ENCODE peak calls at places on chromosomes 12 and 14, in five cellular contexts. One of them, this sample, is unnamed.
A peak's percentile ranks its signal among the peaks of the same experiment; 100 is the strongest.

GRCh38 chr14:93132472-93133065 is 16.8 kb upstream of the ITPK1 start:
- DNase-seq in HL-60: peak; percentile 57
- DNase-seq in H9: peak; percentile 51
- DNase-seq in transverse colon: no peak
- DNase-seq in SJSA1: no peak
- DNase-seq in this sample: no peak

GRCh38 chr14:28608438-28608837 is 158.1 kb upstream of the FOXG1 start:
- DNase-seq in H9: no peak
- DNase-seq in transverse colon: no peak
- DNase-seq in HL-60: no peak
- DNase-seq in SJSA1: no peak
- DNase-seq in this sample: no peak

GRCh38 chr12:99154264-99154982 is 493.1 kb upstream of the GARIN6 start:
- DNase-seq in HL-60: no peak
- DNase-seq in transverse colon: no peak
- DNase-seq in H9: peak; percentile 30
- DNase-seq in SJSA1: no peak
- DNase-seq in this sample: no peak

GRCh38 chr12:70197362-70197744 is 45.9 kb upstream of the CNOT2 start:
- DNase-seq in transverse colon: no peak
- DNase-seq in SJSA1: no peak
- DNase-seq in H9: no peak
- DNase-seq in HL-60: no peak
- DNase-seq in this sample: no peak

GRCh38 chr12:126898562-126898961 is 1368.4 kb upstream of the TMEM132C start:
- DNase-seq in transverse colon: no peak
- DNase-seq in SJSA1: no peak
- DNase-seq in H9: no peak
- DNase-seq in HL-60: no peak
- DNase-seq in this sample: no peak

GRCh38 chr14:100297320-100298300 is 8.6 kb downstream of the SLC25A29 start:
- DNase-seq in H9: no peak
- DNase-seq in transverse colon: peak; percentile 72
- DNase-seq in SJSA1: no peak
- DNase-seq in HL-60: peak; percentile 89
- DNase-seq in this sample: no peak

GRCh38 chr14:54322668-54323380 is 74.0 kb upstream of the CDKN3 start:
- DNase-seq in HL-60: no peak
- DNase-seq in transverse colon: no peak
- DNase-seq in SJSA1: no peak
- DNase-seq in H9: no peak
- DNase-seq in this sample: no peak

GRCh38 chr14:101813171-101813759 is 51.8 kb downstream of the PPP2R5C start:
- DNase-seq in H9: no peak
- DNase-seq in transverse colon: peak; percentile 47
- DNase-seq in SJSA1: no peak
- DNase-seq in HL-60: no peak
- DNase-seq in this sample: no peak

GRCh38 chr12:97513921-97514320 is 51.3 kb downstream of the RMST start:
- DNase-seq in SJSA1: no peak
- DNase-seq in HL-60: no peak
- DNase-seq in transverse colon: no peak
- DNase-seq in H9: no peak
- DNase-seq in this sample: no peak

GRCh38 chr12:108729612-108730336 is 1.5 kb downstream of the CORO1C start:
- DNase-seq in HL-60: no peak
- DNase-seq in SJSA1: peak; percentile 57
- DNase-seq in H9: peak; percentile 10
- DNase-seq in transverse colon: no peak
- DNase-seq in this sample: no peak

GRCh38 chr12:83462419-83462818 is 775.7 kb downstream of the TMTC2 start:
- DNase-seq in HL-60: no peak
- DNase-seq in H9: no peak
- DNase-seq in SJSA1: no peak
- DNase-seq in transverse colon: no peak
- DNase-seq in this sample: no peak

GRCh38 chr12:77667101-77667500 is 163.6 kb upstream of the NAV3 start:
- DNase-seq in HL-60: no peak
- DNase-seq in transverse colon: no peak
- DNase-seq in SJSA1: peak; percentile 88
- DNase-seq in H9: no peak
- DNase-seq in this sample: no peak

GRCh38 chr14:49867831-49868719 is 15.5 kb upstream of the NEMF start:
- DNase-seq in transverse colon: peak; percentile 99
- DNase-seq in HL-60: peak; percentile 98
- DNase-seq in SJSA1: peak; percentile 97
- DNase-seq in H9: peak; percentile 97
- DNase-seq in this sample: peak; percentile 86

GRCh38 chr14:93135399-93135798 is 19.7 kb upstream of the ITPK1 start:
- DNase-seq in SJSA1: no peak
- DNase-seq in HL-60: no peak
- DNase-seq in transverse colon: no peak
- DNase-seq in H9: no peak
- DNase-seq in this sample: no peak

GRCh38 chr12:74722709-74723108 is 185.1 kb downstream of the ATXN7L3B start:
- DNase-seq in transverse colon: no peak
- DNase-seq in HL-60: no peak
- DNase-seq in SJSA1: no peak
- DNase-seq in H9: no peak
- DNase-seq in this sample: no peak

GRCh38 chr14:35234007-35234406 is 58.2 kb upstream of the PSMA6 start:
- DNase-seq in transverse colon: no peak
- DNase-seq in H9: no peak
- DNase-seq in SJSA1: no peak
- DNase-seq in HL-60: no peak
- DNase-seq in this sample: no peak

GRCh38 chr12:107439101-107439738 is 246.4 kb upstream of the PWP1 start:
- DNase-seq in transverse colon: no peak
- DNase-seq in HL-60: no peak
- DNase-seq in H9: no peak
- DNase-seq in SJSA1: peak; percentile 66
- DNase-seq in this sample: no peak

GRCh38 chr14:60508363-60508706 is 611 bp upstream of the SIX6 start:
- DNase-seq in HL-60: no peak
- DNase-seq in H9: no peak
- DNase-seq in transverse colon: no peak
- DNase-seq in SJSA1: no peak
- DNase-seq in this sample: no peak

GRCh38 chr14:102867826-102868580 is 54.5 kb upstream of the AMN start:
- DNase-seq in transverse colon: peak; percentile 79
- DNase-seq in H9: no peak
- DNase-seq in SJSA1: no peak
- DNase-seq in HL-60: no peak
- DNase-seq in this sample: no peak

GRCh38 chr12:26113194-26113654 is 11.6 kb downstream of the BHLHE41 start:
- DNase-seq in SJSA1: no peak
- DNase-seq in H9: no peak
- DNase-seq in HL-60: no peak
- DNase-seq in transverse colon: no peak
- DNase-seq in this sample: no peak

GRCh38 chr12:76025601-76026575 is 5.7 kb downstream of the PHLDA1 start:
- DNase-seq in HL-60: no peak
- DNase-seq in transverse colon: no peak
- DNase-seq in SJSA1: no peak
- DNase-seq in H9: no peak
- DNase-seq in this sample: no peak

GRCh38 chr12:6047249-6048227 is 76.9 kb downstream of the VWF start:
- DNase-seq in H9: no peak
- DNase-seq in HL-60: no peak
- DNase-seq in SJSA1: no peak
- DNase-seq in transverse colon: no peak
- DNase-seq in this sample: no peak

GRCh38 chr12:57430117-57430930 is 519 bp downstream of the R3HDM2 start:
- DNase-seq in transverse colon: no peak
- DNase-seq in H9: peak; percentile 67
- DNase-seq in HL-60: peak; percentile 40
- DNase-seq in SJSA1: peak; percentile 85
- DNase-seq in this sample: no peak

GRCh38 chr14:39682563-39682962 is 250.3 kb upstream of the FBXO33 start:
- DNase-seq in H9: no peak
- DNase-seq in transverse colon: no peak
- DNase-seq in SJSA1: no peak
- DNase-seq in HL-60: no peak
- DNase-seq in this sample: no peak

GRCh38 chr12:124381454-124382207 is 86.7 kb downstream of the RFLNA start:
- DNase-seq in H9: no peak
- DNase-seq in SJSA1: peak; percentile 76
- DNase-seq in HL-60: peak; percentile 52
- DNase-seq in transverse colon: peak; percentile 90
- DNase-seq in this sample: no peak

GRCh38 chr12:53265783-53266182 is 2.3 kb upstream of the ESPL1 start:
- DNase-seq in SJSA1: no peak
- DNase-seq in HL-60: no peak
- DNase-seq in H9: no peak
- DNase-seq in transverse colon: no peak
- DNase-seq in this sample: no peak

GRCh38 chr12:130688027-130688778 is 27.9 kb downstream of the RIMBP2 start:
- DNase-seq in transverse colon: no peak
- DNase-seq in HL-60: no peak
- DNase-seq in SJSA1: no peak
- DNase-seq in H9: no peak
- DNase-seq in this sample: no peak

DNA sequence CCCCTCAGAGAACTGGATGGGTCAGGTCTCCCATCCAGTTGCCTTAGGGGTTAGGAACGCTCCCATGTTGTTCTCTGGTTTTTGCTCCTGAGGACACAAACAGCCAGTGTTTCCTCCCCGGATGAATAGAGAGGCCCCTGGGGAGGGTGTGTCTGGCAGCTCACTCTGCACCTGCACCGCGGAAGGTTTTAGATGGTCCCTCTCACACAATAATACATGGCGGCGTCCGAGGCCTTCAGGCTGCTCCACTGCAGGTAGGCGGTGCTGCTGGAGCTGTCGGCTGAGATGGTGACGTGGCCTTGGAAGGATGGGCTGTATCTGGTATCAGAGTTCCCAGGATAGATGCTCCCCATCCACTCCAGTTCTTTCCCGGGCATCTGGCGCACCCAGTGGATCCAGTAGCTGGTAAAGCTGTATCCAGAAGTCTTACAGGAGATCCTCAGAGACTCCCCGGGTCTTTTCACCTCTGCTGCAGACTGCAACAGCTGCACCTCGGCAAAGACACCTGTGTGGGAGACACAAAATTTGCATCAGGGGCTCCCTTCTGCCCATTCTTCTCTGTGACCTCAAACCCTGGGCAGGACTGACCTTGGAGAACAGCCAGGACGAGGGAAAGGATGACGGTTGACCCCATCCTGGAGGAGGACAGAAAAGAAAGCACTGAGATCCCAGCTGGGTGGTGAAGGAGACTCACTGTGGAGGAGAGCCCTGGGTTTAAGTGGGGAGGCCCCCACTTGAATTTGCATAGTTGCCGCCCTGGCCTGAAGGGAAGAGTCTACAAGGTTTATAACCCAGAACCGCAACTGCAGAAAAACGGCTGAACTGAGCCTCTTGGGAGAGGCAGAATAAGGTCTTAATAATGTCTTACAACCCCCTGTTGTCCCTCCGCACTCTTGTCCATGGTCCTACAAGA is 1324.8 kb downstream of the TMEM121 start:
- DNase-seq in H9: no peak
- DNase-seq in HL-60: no peak
- DNase-seq in transverse colon: peak; percentile 24
- DNase-seq in SJSA1: no peak
- DNase-seq in this sample: no peak
- H3K27ac ChIP-seq in H9: no peak overlapping the region
- H3K27ac ChIP-seq in HL-60: no peak overlapping the region
- H3K27ac ChIP-seq in transverse colon: no peak overlapping the region
- H3K27ac ChIP-seq in SJSA1: no peak overlapping the region
- H3K27ac ChIP-seq in this sample: no peak overlapping the region

GRCh38 chr14:76434220-76434619 is 58.3 kb downstream of the ESRRB start:
- DNase-seq in SJSA1: no peak
- DNase-seq in HL-60: no peak
- DNase-seq in transverse colon: no peak
- DNase-seq in H9: no peak
- DNase-seq in this sample: no peak

DNA sequence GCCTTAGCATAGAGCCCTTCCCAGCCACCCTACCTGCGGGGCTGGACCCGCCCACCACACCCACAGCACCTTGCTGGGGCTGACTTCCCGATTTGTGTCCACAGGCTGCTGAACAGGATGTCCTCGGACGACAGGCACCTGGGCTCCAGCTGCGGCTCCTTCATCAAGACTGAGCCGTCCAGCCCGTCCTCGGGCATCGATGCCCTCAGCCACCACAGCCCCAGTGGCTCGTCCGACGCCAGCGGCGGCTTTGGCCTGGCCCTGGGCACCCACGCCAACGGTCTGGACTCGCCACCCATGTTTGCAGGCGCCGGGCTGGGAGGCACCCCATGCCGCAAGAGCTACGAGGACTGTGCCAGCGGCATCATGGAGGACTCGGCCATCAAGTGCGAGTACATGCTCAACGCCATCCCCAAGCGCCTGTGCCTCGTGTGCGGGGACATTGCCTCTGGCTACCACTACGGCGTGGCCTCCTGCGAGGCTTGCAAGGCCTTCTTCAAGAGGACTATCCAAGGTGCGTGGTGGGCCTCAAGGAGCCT is 63.4 kb downstream of the ESRRB start:
- DNase-seq in H9: no peak
- DNase-seq in transverse colon: no peak
- DNase-seq in SJSA1: no peak
- DNase-seq in HL-60: no peak
- DNase-seq in this sample: no peak
- H3K27ac ChIP-seq in H9: no peak overlapping the region
- H3K27ac ChIP-seq in transverse colon: no peak overlapping the region
- H3K27ac ChIP-seq in SJSA1: no peak overlapping the region
- H3K27ac ChIP-seq in HL-60: no peak overlapping the region
- H3K27ac ChIP-seq in this sample: no peak overlapping the region

GRCh38 chr12:67649165-67650126 is 901 bp downstream of the DYRK2 start:
- DNase-seq in transverse colon: peak; percentile 57
- DNase-seq in H9: no peak
- DNase-seq in SJSA1: peak; percentile 51
- DNase-seq in HL-60: no peak
- DNase-seq in this sample: no peak

GRCh38 chr12:67650127-67650495 is 1.6 kb downstream of the DYRK2 start:
- DNase-seq in SJSA1: no peak
- DNase-seq in transverse colon: no peak
- DNase-seq in HL-60: no peak
- DNase-seq in H9: no peak
- DNase-seq in this sample: no peak

GRCh38 chr12:67648306-67649164 is at the start of gene DYRK2:
- DNase-seq in HL-60: peak; percentile 53
- DNase-seq in transverse colon: peak; percentile 85
- DNase-seq in SJSA1: peak; percentile 79
- DNase-seq in H9: peak; percentile 78
- DNase-seq in this sample: peak; percentile 18

GRCh38 chr12:67650528-67651379 is 2.2 kb downstream of the DYRK2 start:
- DNase-seq in H9: no peak
- DNase-seq in transverse colon: peak; percentile 15
- DNase-seq in HL-60: no peak
- DNase-seq in SJSA1: no peak
- DNase-seq in this sample: no peak

GRCh38 chr12:67651380-67651695 is 2.8 kb downstream of the DYRK2 start:
- DNase-seq in H9: no peak
- DNase-seq in HL-60: no peak
- DNase-seq in SJSA1: no peak
- DNase-seq in transverse colon: peak; percentile 30
- DNase-seq in this sample: no peak
- H3K27ac ChIP-seq in H9: no peak overlapping the region
- H3K27ac ChIP-seq in HL-60: no peak overlapping the region
- H3K27ac ChIP-seq in SJSA1: no peak overlapping the region
- H3K27ac ChIP-seq in transverse colon: peak overlapping the region; percentile 99
- H3K27ac ChIP-seq in this sample: peak overlapping the region; percentile 64

GRCh38 chr12:95545731-95546490 is 5.4 kb downstream of the USP44 start:
- DNase-seq in H9: no peak
- DNase-seq in HL-60: no peak
- DNase-seq in transverse colon: no peak
- DNase-seq in SJSA1: no peak
- DNase-seq in this sample: no peak
- H3K27ac ChIP-seq in H9: peak overlapping the region; percentile 83
- H3K27ac ChIP-seq in HL-60: no peak overlapping the region
- H3K27ac ChIP-seq in transverse colon: no peak overlapping the region
- H3K27ac ChIP-seq in SJSA1: no peak overlapping the region
- H3K27ac ChIP-seq in this sample: no peak overlapping the region